ENCODE peak calls at places on chromosomes 4 and X, in six cellular contexts. One of them, this sample, is unnamed.
A peak's percentile ranks its signal among the peaks of the same experiment; 100 is the strongest.

GRCh38 chr4:188839704-188840103 is 700.5 kb downstream of the TRIML1 start:
- DNase-seq in A549: no peak
- DNase-seq in NCI-H345: no peak
- DNase-seq in heart right ventricle: no peak
- DNase-seq in Right ventricle myocardium inferior: no peak
- DNase-seq in substantia nigra: no peak
- DNase-seq in this sample: no peak

GRCh38 chr4:152398060-152398459 is 137.8 kb downstream of the FBXW7 start:
- DNase-seq in A549: no peak
- DNase-seq in NCI-H345: no peak
- DNase-seq in heart right ventricle: no peak
- DNase-seq in Right ventricle myocardium inferior: no peak
- DNase-seq in substantia nigra: no peak
- DNase-seq in this sample: no peak

GRCh38 chrX:16743604-16744325 is 24.4 kb downstream of the SYAP1 start:
- DNase-seq in A549: no peak
- DNase-seq in NCI-H345: no peak
- DNase-seq in heart right ventricle: no peak
- DNase-seq in Right ventricle myocardium inferior: no peak
- DNase-seq in substantia nigra: no peak
- DNase-seq in this sample: no peak

GRCh38 chr4:89439533-89439932 is 131.9 kb upstream of the GPRIN3 start:
- DNase-seq in A549: no peak
- DNase-seq in NCI-H345: no peak
- DNase-seq in heart right ventricle: no peak
- DNase-seq in Right ventricle myocardium inferior: no peak
- DNase-seq in substantia nigra: no peak
- DNase-seq in this sample: no peak

GRCh38 chr4:175351473-175351872 is 433.3 kb downstream of the ADAM29 start:
- DNase-seq in A549: no peak
- DNase-seq in NCI-H345: no peak
- DNase-seq in heart right ventricle: no peak
- DNase-seq in Right ventricle myocardium inferior: no peak
- DNase-seq in substantia nigra: no peak
- DNase-seq in this sample: no peak

GRCh38 chr4:143352052-143352451 is 15.4 kb downstream of the GAB1 start:
- DNase-seq in A549: no peak
- DNase-seq in NCI-H345: peak; percentile 58
- DNase-seq in heart right ventricle: no peak
- DNase-seq in Right ventricle myocardium inferior: no peak
- DNase-seq in substantia nigra: no peak
- DNase-seq in this sample: no peak

GRCh38 chr4:116839826-116840225 is 245.6 kb downstream of the TRAM1L1 start:
- DNase-seq in A549: no peak
- DNase-seq in NCI-H345: no peak
- DNase-seq in heart right ventricle: no peak
- DNase-seq in Right ventricle myocardium inferior: no peak
- DNase-seq in substantia nigra: no peak
- DNase-seq in this sample: no peak

GRCh38 chrX:16466640-16467432 is 183.1 kb upstream of the S100G start:
- DNase-seq in A549: no peak
- DNase-seq in NCI-H345: no peak
- DNase-seq in heart right ventricle: no peak
- DNase-seq in Right ventricle myocardium inferior: no peak
- DNase-seq in substantia nigra: no peak
- DNase-seq in this sample: no peak

GRCh38 chrX:144612076-144612475 is 635.2 kb upstream of the SPANXN1 start:
- DNase-seq in A549: no peak
- DNase-seq in NCI-H345: no peak
- DNase-seq in heart right ventricle: no peak
- DNase-seq in Right ventricle myocardium inferior: no peak
- DNase-seq in substantia nigra: no peak
- DNase-seq in this sample: no peak

GRCh38 chrX:37716502-37717068 is 31.0 kb downstream of the XK start:
- DNase-seq in A549: no peak
- DNase-seq in NCI-H345: no peak
- DNase-seq in heart right ventricle: no peak
- DNase-seq in Right ventricle myocardium inferior: no peak
- DNase-seq in substantia nigra: no peak
- DNase-seq in this sample: no peak

GRCh38 chr4:40256329-40256728 is 59.5 kb downstream of the RHOH start:
- DNase-seq in A549: no peak
- DNase-seq in NCI-H345: no peak
- DNase-seq in heart right ventricle: no peak
- DNase-seq in Right ventricle myocardium inferior: no peak
- DNase-seq in substantia nigra: no peak
- DNase-seq in this sample: no peak

GRCh38 chr4:8383451-8384160 is 56.9 kb downstream of the ACOX3 start:
- DNase-seq in A549: no peak
- DNase-seq in NCI-H345: no peak
- DNase-seq in heart right ventricle: no peak
- DNase-seq in Right ventricle myocardium inferior: no peak
- DNase-seq in substantia nigra: no peak
- DNase-seq in this sample: no peak

GRCh38 chr4:123929565-123929964 is 533.0 kb downstream of the SPRY1 start:
- DNase-seq in A549: no peak
- DNase-seq in NCI-H345: no peak
- DNase-seq in heart right ventricle: no peak
- DNase-seq in Right ventricle myocardium inferior: no peak
- DNase-seq in substantia nigra: no peak
- DNase-seq in this sample: no peak

GRCh38 chrX:21374163-21374993 is at the start of gene CNKSR2:
- DNase-seq in A549: peak; percentile 77
- DNase-seq in NCI-H345: peak; percentile 89
- DNase-seq in heart right ventricle: peak; percentile 12
- DNase-seq in Right ventricle myocardium inferior: peak; percentile 60
- DNase-seq in substantia nigra: peak; percentile 3
- DNase-seq in this sample: peak; percentile 64

GRCh38 chr4:18021470-18021719 is 160 bp downstream of the LCORL start:
- DNase-seq in A549: no peak
- DNase-seq in NCI-H345: no peak
- DNase-seq in heart right ventricle: no peak
- DNase-seq in Right ventricle myocardium inferior: no peak
- DNase-seq in substantia nigra: no peak
- DNase-seq in this sample: no peak

GRCh38 chr4:13344216-13344615 is 139.9 kb downstream of the RAB28 start:
- DNase-seq in A549: no peak
- DNase-seq in NCI-H345: no peak
- DNase-seq in heart right ventricle: no peak
- DNase-seq in Right ventricle myocardium inferior: no peak
- DNase-seq in substantia nigra: no peak
- DNase-seq in this sample: no peak

GRCh38 chr4:40149960-40150385 is 46.9 kb upstream of the RHOH start:
- DNase-seq in A549: peak; percentile 13
- DNase-seq in NCI-H345: peak; percentile 63
- DNase-seq in heart right ventricle: no peak
- DNase-seq in Right ventricle myocardium inferior: no peak
- DNase-seq in substantia nigra: no peak
- DNase-seq in this sample: peak; percentile 61

GRCh38 chr4:153296424-153296823 is 48.1 kb upstream of the MND1 start:
- DNase-seq in A549: no peak
- DNase-seq in NCI-H345: no peak
- DNase-seq in heart right ventricle: no peak
- DNase-seq in Right ventricle myocardium inferior: no peak
- DNase-seq in substantia nigra: no peak
- DNase-seq in this sample: no peak

GRCh38 chrX:77597090-77597489 is 149.9 kb downstream of the FGF16 start:
- DNase-seq in A549: peak; percentile 15
- DNase-seq in NCI-H345: no peak
- DNase-seq in heart right ventricle: no peak
- DNase-seq in Right ventricle myocardium inferior: no peak
- DNase-seq in substantia nigra: no peak
- DNase-seq in this sample: no peak

GRCh38 chrX:109485470-109486340 is 3.8 kb upstream of the GUCY2F start:
- DNase-seq in A549: peak; percentile 15
- DNase-seq in NCI-H345: peak; percentile 53
- DNase-seq in heart right ventricle: no peak
- DNase-seq in Right ventricle myocardium inferior: peak; percentile 73
- DNase-seq in substantia nigra: no peak
- DNase-seq in this sample: peak; percentile 31

GRCh38 chrX:140431521-140431920 is 73.3 kb downstream of the SOX3 start:
- DNase-seq in A549: no peak
- DNase-seq in NCI-H345: no peak
- DNase-seq in heart right ventricle: no peak
- DNase-seq in Right ventricle myocardium inferior: no peak
- DNase-seq in substantia nigra: no peak
- DNase-seq in this sample: no peak

GRCh38 chr4:105622269-105622668 is 69.8 kb downstream of the ARHGEF38 start:
- DNase-seq in A549: no peak
- DNase-seq in NCI-H345: no peak
- DNase-seq in heart right ventricle: no peak
- DNase-seq in Right ventricle myocardium inferior: no peak
- DNase-seq in substantia nigra: no peak
- DNase-seq in this sample: no peak

GRCh38 chrX:16832301-16832700 is 37.9 kb downstream of the RBBP7 start:
- DNase-seq in A549: no peak
- DNase-seq in NCI-H345: no peak
- DNase-seq in heart right ventricle: no peak
- DNase-seq in Right ventricle myocardium inferior: no peak
- DNase-seq in substantia nigra: no peak
- DNase-seq in this sample: no peak

GRCh38 chr4:87932718-87933136 is 42.8 kb upstream of the SPP1 start:
- DNase-seq in A549: no peak
- DNase-seq in NCI-H345: no peak
- DNase-seq in heart right ventricle: no peak
- DNase-seq in Right ventricle myocardium inferior: no peak
- DNase-seq in substantia nigra: no peak
- DNase-seq in this sample: no peak

GRCh38 chr4:748461-748860 is 42.8 kb downstream of the PCGF3 start:
- DNase-seq in A549: no peak
- DNase-seq in NCI-H345: no peak
- DNase-seq in heart right ventricle: peak; percentile 2
- DNase-seq in Right ventricle myocardium inferior: no peak
- DNase-seq in substantia nigra: no peak
- DNase-seq in this sample: no peak

GRCh38 chr4:140568507-140569306 is at the start of gene UCP1:
- DNase-seq in A549: peak; percentile 10
- DNase-seq in NCI-H345: no peak
- DNase-seq in heart right ventricle: peak; percentile 22
- DNase-seq in Right ventricle myocardium inferior: peak; percentile 74
- DNase-seq in substantia nigra: no peak
- DNase-seq in this sample: no peak

GRCh38 chrX:136146614-136147319 is 566 bp upstream of the FHL1 start:
- DNase-seq in A549: peak; percentile 12
- DNase-seq in NCI-H345: no peak
- DNase-seq in heart right ventricle: peak; percentile 26
- DNase-seq in Right ventricle myocardium inferior: peak; percentile 68
- DNase-seq in substantia nigra: peak; percentile 10
- DNase-seq in this sample: no peak

GRCh38 chr4:86848136-86848535 is 1.0 kb downstream of the SLC10A6 start:
- DNase-seq in A549: no peak
- DNase-seq in NCI-H345: no peak
- DNase-seq in heart right ventricle: no peak
- DNase-seq in Right ventricle myocardium inferior: no peak
- DNase-seq in substantia nigra: no peak
- DNase-seq in this sample: no peak

GRCh38 chrX:43707812-43708548 is 51.9 kb downstream of the MAOA start:
- DNase-seq in A549: no peak
- DNase-seq in NCI-H345: no peak
- DNase-seq in heart right ventricle: peak; percentile 23
- DNase-seq in Right ventricle myocardium inferior: no peak
- DNase-seq in substantia nigra: no peak
- DNase-seq in this sample: no peak

GRCh38 chrX:11209798-11210197 is 83.4 kb upstream of the AMELX start:
- DNase-seq in A549: no peak
- DNase-seq in NCI-H345: no peak
- DNase-seq in heart right ventricle: no peak
- DNase-seq in Right ventricle myocardium inferior: no peak
- DNase-seq in substantia nigra: no peak
- DNase-seq in this sample: no peak

GRCh38 chr4:126431049-126431448 is 1116.3 kb downstream of the FAT4 start:
- DNase-seq in A549: no peak
- DNase-seq in NCI-H345: no peak
- DNase-seq in heart right ventricle: no peak
- DNase-seq in Right ventricle myocardium inferior: no peak
- DNase-seq in substantia nigra: no peak
- DNase-seq in this sample: no peak

GRCh38 chr4:118811008-118811764 is 24.7 kb downstream of the SEC24D start:
- DNase-seq in A549: no peak
- DNase-seq in NCI-H345: no peak
- DNase-seq in heart right ventricle: no peak
- DNase-seq in Right ventricle myocardium inferior: no peak
- DNase-seq in substantia nigra: no peak
- DNase-seq in this sample: no peak

GRCh38 chrX:72255445-72255844 is 16.6 kb upstream of the ERCC6L start:
- DNase-seq in A549: no peak
- DNase-seq in NCI-H345: peak; percentile 75
- DNase-seq in heart right ventricle: no peak
- DNase-seq in Right ventricle myocardium inferior: no peak
- DNase-seq in substantia nigra: no peak
- DNase-seq in this sample: no peak

GRCh38 chr4:103307479-103308042 is 109.4 kb upstream of the CENPE start:
- DNase-seq in A549: no peak
- DNase-seq in NCI-H345: no peak
- DNase-seq in heart right ventricle: no peak
- DNase-seq in Right ventricle myocardium inferior: no peak
- DNase-seq in substantia nigra: no peak
- DNase-seq in this sample: no peak

GRCh38 chrX:13750204-13750603 is 15.7 kb downstream of the OFD1 start:
- DNase-seq in A549: peak; percentile 46
- DNase-seq in NCI-H345: peak; percentile 43
- DNase-seq in heart right ventricle: no peak
- DNase-seq in Right ventricle myocardium inferior: no peak
- DNase-seq in substantia nigra: no peak
- DNase-seq in this sample: no peak

GRCh38 chr4:172962564-172963353 is 205.9 kb upstream of the GALNT7 start:
- DNase-seq in A549: peak; percentile 13
- DNase-seq in NCI-H345: peak; percentile 86
- DNase-seq in heart right ventricle: no peak
- DNase-seq in Right ventricle myocardium inferior: no peak
- DNase-seq in substantia nigra: no peak
- DNase-seq in this sample: no peak

GRCh38 chr4:6263541-6264540 is 5.8 kb upstream of the WFS1 start:
- DNase-seq in A549: no peak
- DNase-seq in NCI-H345: no peak
- DNase-seq in heart right ventricle: peak; percentile 51
- DNase-seq in Right ventricle myocardium inferior: no peak
- DNase-seq in substantia nigra: no peak
- DNase-seq in this sample: no peak

GRCh38 chr4:141524116-141524515 is 112.3 kb upstream of the IL15 start:
- DNase-seq in A549: no peak
- DNase-seq in NCI-H345: no peak
- DNase-seq in heart right ventricle: no peak
- DNase-seq in Right ventricle myocardium inferior: no peak
- DNase-seq in substantia nigra: no peak
- DNase-seq in this sample: no peak